ENCODE peak calls at places on chromosomes 16 and 17, in seven cellular contexts. H is posterior cingulate gyrus; R is activated CD8-positive, alpha-beta T cell treated with anti-CD3 and anti-CD28 coated beads, Interleukin-2, amount 10 ng/mL, durations not matched to agents 7 days and 5 days; F is NCI-H1417; S is cardiac muscle cell; U is SK-MEL-5; Z is NCI-H524 treated with DMSO at 0.1 percent for 48 hours. J is an unnamed sample.

GRCh38 chr17:4934173-4934979 is 2.3 kb downstream of the GP1BA start:
- DNase-seq in U (peak), R (peak), S (peak), F (no peak), H (peak), Z (no peak), J (no peak)

GRCh38 chr17:80455784-80456183 is 20.6 kb downstream of the NPTX1 start:
- DNase-seq in S (no peak), U (no peak), H (peak), Z (no peak), F (no peak), R (no peak), J (no peak)

GRCh38 chr17:13931752-13932477 is 137.4 kb upstream of the COX10 start:
- DNase-seq in S (peak), Z (peak), R (no peak), F (no peak), U (no peak), H (no peak), J (no peak)

GRCh38 chr16:66304151-66304550 is 62.3 kb upstream of the CDH5 start:
- DNase-seq in H (peak), R (no peak), F (no peak), U (no peak), S (peak), Z (no peak), J (no peak)

GRCh38 chr17:29162909-29163341 is 17.3 kb downstream of the MYO18A start:
- DNase-seq in S (peak), R (no peak), F (no peak), Z (peak), H (peak), U (no peak), J (no peak)

GRCh38 chr17:40551874-40552768 is 13.2 kb downstream of the CCR7 start:
- DNase-seq in U (no peak), Z (no peak), R (peak), F (peak), S (peak), H (peak), J (no peak)

GRCh38 chr16:69839240-69839688 is 77.1 kb downstream of the WWP2 start:
- DNase-seq in R (no peak), S (no peak), H (peak), U (no peak), F (no peak), Z (no peak), J (no peak)

GRCh38 chr17:80779961-80780380 is 211.7 kb upstream of the CHMP6 start:
- DNase-seq in U (no peak), H (no peak), F (no peak), S (peak), R (no peak), Z (no peak), J (no peak)

GRCh38 chr17:58327363-58328194 is 1.0 kb downstream of the TSPOAP1 start:
- DNase-seq in S (peak), U (no peak), F (no peak), R (peak), Z (no peak), H (peak), J (no peak)

GRCh38 chr17:33560165-33560564 is 267.1 kb upstream of the ASIC2 start:
- DNase-seq in Z (no peak), F (no peak), R (no peak), H (no peak), U (no peak), S (peak), J (no peak)

GRCh38 chr16:47211218-47211617 is 67.5 kb upstream of the NETO2 start:
- DNase-seq in R (no peak), Z (no peak), S (no peak), U (no peak), F (no peak), H (no peak), J (no peak)

GRCh38 chr16:49078571-49078970 is 203.1 kb downstream of the CBLN1 start:
- DNase-seq in U (no peak), F (no peak), R (no peak), Z (no peak), H (no peak), S (no peak), J (no peak)

GRCh38 chr16:69405757-69406156 is 18.7 kb upstream of the CYB5B start:
- DNase-seq in U (no peak), H (no peak), Z (no peak), R (no peak), F (no peak), S (no peak), J (no peak)

GRCh38 chr17:73546121-73546520 is 98.1 kb downstream of the SDK2 start:
- DNase-seq in S (no peak), H (peak), R (no peak), F (peak), Z (no peak), U (no peak), J (no peak)

GRCh38 chr16:73231379-73231778 is 183.5 kb upstream of the ZFHX3 start:
- DNase-seq in Z (no peak), R (no peak), U (no peak), F (no peak), H (no peak), S (no peak), J (no peak)

GRCh38 chr16:87382023-87382785 is 1.4 kb downstream of the FBXO31 start:
- DNase-seq in R (no peak), Z (no peak), U (no peak), F (peak), S (no peak), H (no peak), J (no peak)

GRCh38 chr16:4494746-4495490 is 18.7 kb downstream of the HMOX2 start:
- DNase-seq in F (no peak), H (no peak), Z (no peak), U (no peak), S (peak), R (no peak), J (no peak)

GRCh38 chr17:32584792-32585191 is 98.0 kb downstream of the CDK5R1 start:
- DNase-seq in R (no peak), Z (no peak), S (no peak), U (no peak), H (no peak), F (no peak), J (no peak)

J was measured in NCI-H345.